ENCODE peak calls at places on chromosomes 4 and X, in six cellular contexts. T, W, C, E, I and D are unnamed samples.

GRCh38 chr4:84804126-84804525 is 162.4 kb downstream of the WDFY3 start:
- DNase-seq in T (no peak), W (no peak), C (no peak), E (no peak), I (no peak), D (no peak)

GRCh38 chrX:7170903-7171302 is 22.9 kb upstream of the PUDP start:
- DNase-seq in T (no peak), W (no peak), C (no peak), E (peak), I (peak), D (no peak)

GRCh38 chr4:4981827-4982226 is 37.4 kb downstream of the CYTL1 start:
- DNase-seq in T (no peak), W (no peak), C (no peak), E (no peak), I (no peak), D (no peak)

GRCh38 chrX:84477114-84477513 is 25.1 kb downstream of the HDX start:
- DNase-seq in T (no peak), W (no peak), C (no peak), E (no peak), I (no peak), D (no peak)

GRCh38 chr4:153916273-153916755 is 127.4 kb upstream of the SFRP2 start:
- DNase-seq in T (no peak), W (no peak), C (no peak), E (no peak), I (no peak), D (no peak)

GRCh38 chrX:117096528-117096927 is 633.8 kb upstream of the CT83 start:
- DNase-seq in T (no peak), W (no peak), C (no peak), E (no peak), I (no peak), D (no peak)

GRCh38 chr4:75169020-75169814 is 236.3 kb downstream of the PARM1 start:
- DNase-seq in T (no peak), W (no peak), C (no peak), E (peak), I (no peak), D (peak)

GRCh38 chrX:110836982-110837381 is 41.4 kb upstream of the CHRDL1 start:
- DNase-seq in T (no peak), W (no peak), C (no peak), E (peak), I (peak), D (no peak)

GRCh38 chr4:182478475-182478874 is 235.3 kb downstream of the TENM3 start:
- DNase-seq in T (peak), W (peak), C (peak), E (peak), I (peak), D (peak)

GRCh38 chr4:92305148-92305877 is 1.5 kb downstream of the GRID2 start:
- DNase-seq in T (peak), W (no peak), C (no peak), E (peak), I (peak), D (peak)

GRCh38 chr4:1735215-1735614 is 13.9 kb downstream of the TACC3 start:
- DNase-seq in T (no peak), W (no peak), C (no peak), E (no peak), I (no peak), D (no peak)

GRCh38 chr4:138050601-138051000 is 191.5 kb downstream of the SLC7A11 start:
- DNase-seq in T (no peak), W (no peak), C (no peak), E (peak), I (peak), D (no peak)